ENCODE peak calls at places on chromosomes 3 and 15, in nine cellular contexts. O, R, X, B, Q, P, T, L and F are unnamed samples.

GRCh38 chr3:58189691-58190090 is 21.1 kb downstream of the DNASE1L3 start:
- DNase-seq in O (no peak), X (no peak), B (no peak), R (no peak), L (no peak), Q (no peak), T (no peak), P (no peak), F (no peak)

GRCh38 chr3:167467848-167468611 is 5.8 kb downstream of the SERPINI2 start:
- DNase-seq in O (no peak), T (no peak), Q (no peak), X (no peak), P (no peak), R (no peak), B (no peak), L (no peak), F (no peak)

GRCh38 chr15:62569460-62570404 is 404.6 kb upstream of the C2CD4B start:
- DNase-seq in Q (peak; percentile 96), L (peak; percentile 94), O (peak; percentile 25), B (peak; percentile 96), T (peak; percentile 82), P (peak; percentile 78), X (no peak), R (peak; percentile 64), F (no peak)

GRCh38 chr15:76057332-76058000 is 2.3 kb upstream of the TMEM266 start:
- DNase-seq in R (peak; percentile 58), Q (peak; percentile 33), P (peak; percentile 79), O (peak; percentile 59), L (peak; percentile 57), T (no peak), B (peak; percentile 22), X (peak; percentile 56), F (peak; percentile 74)

GRCh38 chr3:35946121-35946856 is 307.0 kb downstream of the ARPP21 start:
- DNase-seq in P (peak; percentile 53), R (peak; percentile 51), B (peak; percentile 28), Q (no peak), O (no peak), T (no peak), X (peak; percentile 13), L (peak; percentile 50), F (no peak)

GRCh38 chr3:123421353-123422174 is 27.3 kb downstream of the ADCY5 start:
- DNase-seq in O (peak; percentile 69), R (no peak), B (no peak), P (peak; percentile 17), T (peak; percentile 86), Q (peak; percentile 53), L (no peak), X (no peak), F (no peak)

GRCh38 chr15:37517106-37517505 is 416.8 kb upstream of the MEIS2 start:
- DNase-seq in Q (no peak), O (no peak), L (no peak), B (no peak), X (no peak), T (no peak), P (no peak), R (no peak), F (no peak)

GRCh38 chr3:31981206-31982181 is at the start of the genes OSBPL10 and ZNF860:
- DNase-seq in R (peak; percentile 83), T (peak; percentile 98), L (peak; percentile 94), Q (peak; percentile 92), X (peak; percentile 24), O (peak; percentile 74), P (peak; percentile 97), B (peak; percentile 92), F (peak; percentile 91)

GRCh38 chr3:1196997-1197396 is 104.2 kb downstream of the CNTN6 start:
- DNase-seq in Q (no peak), L (no peak), R (peak; percentile 20), O (no peak), P (no peak), B (no peak), T (no peak), X (no peak), F (no peak)

GRCh38 chr3:11165457-11165856 is 11.2 kb downstream of the HRH1 start:
- DNase-seq in R (no peak), P (no peak), T (no peak), O (no peak), L (no peak), Q (no peak), X (no peak), B (no peak), F (no peak)

GRCh38 chr15:94709319-94709718 is 478.0 kb downstream of the MCTP2 start:
- DNase-seq in R (no peak), X (no peak), T (no peak), B (no peak), O (no peak), L (no peak), P (no peak), Q (no peak), F (no peak)

GRCh38 chr15:86001200-86001599 is 78.5 kb upstream of the AGBL1 start:
- DNase-seq in R (no peak), X (no peak), B (no peak), O (no peak), Q (no peak), L (no peak), T (no peak), P (no peak), F (no peak)

GRCh38 chr3:179542375-179542774 is 20.4 kb upstream of the ACTL6A start:
- DNase-seq in X (no peak), L (no peak), Q (no peak), R (no peak), T (no peak), O (no peak), P (no peak), B (no peak), F (no peak)

GRCh38 chr3:179541094-179541493 is 21.6 kb upstream of the ACTL6A start:
- DNase-seq in B (no peak), P (no peak), Q (no peak), O (no peak), T (no peak), R (no peak), L (no peak), X (no peak), F (no peak)

GRCh38 chr3:179546814-179547241 is 15.9 kb upstream of the ACTL6A start:
- DNase-seq in P (no peak), O (no peak), L (no peak), T (no peak), Q (no peak), X (peak; percentile 69), R (no peak), B (no peak), F (peak; percentile 72)

GRCh38 chr3:179541596-179541995 is 21.1 kb upstream of the ACTL6A start:
- DNase-seq in B (no peak), P (no peak), X (no peak), L (no peak), O (no peak), R (no peak), T (no peak), Q (no peak), F (no peak)

DNA sequence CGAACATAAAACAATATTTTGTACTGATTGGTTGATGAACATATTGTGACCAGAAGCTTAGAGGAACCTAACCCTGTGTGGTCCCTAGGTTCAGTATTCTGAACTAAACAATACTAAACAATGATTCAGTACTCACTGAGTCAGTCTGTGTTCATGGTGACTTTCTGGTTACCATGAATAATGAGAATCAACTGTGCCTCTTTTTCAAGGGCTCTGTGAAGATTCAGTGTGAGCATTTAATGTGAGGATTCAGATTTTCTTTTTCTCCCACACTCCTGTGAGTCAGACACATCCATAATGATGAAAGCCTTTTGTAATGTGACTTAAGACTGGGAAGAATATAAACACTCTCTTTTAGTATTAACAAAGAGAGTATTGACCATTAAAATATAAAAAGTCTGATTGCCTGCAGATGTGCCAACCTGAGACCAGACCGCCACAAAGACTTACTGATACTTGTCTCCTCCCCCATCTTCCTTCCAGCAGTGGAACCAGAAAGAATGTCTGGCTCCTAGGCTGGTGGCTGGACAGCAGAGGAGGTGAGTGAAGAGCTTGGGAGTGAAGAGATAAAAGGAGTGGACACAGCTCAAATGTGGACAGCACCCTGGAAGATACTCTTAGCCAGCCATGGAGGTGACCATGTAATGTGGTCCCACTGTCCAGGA is 17.6 kb upstream of the ACTL6A start:
- DNase-seq in X (no peak), Q (no peak), T (no peak), R (peak; percentile 93), O (no peak), P (peak; percentile 49), L (peak; percentile 89), B (peak; percentile 97), F (peak; percentile 21)
- H3K9ac ChIP-seq in X (no peak overlapping the region), Q (no peak overlapping the region), T (no peak overlapping the region), R (peak overlapping the region; percentile 64), O (no peak overlapping the region), P (no peak overlapping the region), L (no peak overlapping the region), B (no peak overlapping the region), F (no peak overlapping the region)

GRCh38 chr3:18024715-18025114 is 282.3 kb upstream of the TBC1D5 start:
- DNase-seq in P (no peak), B (no peak), T (no peak), O (no peak), Q (no peak), L (no peak), X (no peak), R (no peak), F (no peak)

GRCh38 chr3:18016366-18016765 is 273.9 kb upstream of the TBC1D5 start:
- DNase-seq in P (no peak), Q (no peak), T (no peak), B (no peak), X (no peak), L (no peak), R (no peak), O (no peak), F (no peak)

GRCh38 chr3:18018491-18019177 is 276.2 kb upstream of the TBC1D5 start:
- DNase-seq in Q (no peak), X (no peak), O (no peak), T (no peak), L (no peak), B (no peak), R (no peak), P (peak; percentile 9), F (no peak)

GRCh38 chr3:18019178-18019530 is 276.7 kb upstream of the TBC1D5 start:
- DNase-seq in T (no peak), B (no peak), Q (no peak), X (no peak), P (no peak), L (no peak), O (no peak), R (no peak), F (no peak)
- H3K9ac ChIP-seq in T (no peak overlapping the region), B (no peak overlapping the region), Q (no peak overlapping the region), X (no peak overlapping the region), P (no peak overlapping the region), L (no peak overlapping the region), O (no peak overlapping the region), R (no peak overlapping the region), F (no peak overlapping the region)

GRCh38 chr15:41782486-41783271 is 8.4 kb downstream of the MAPKBP1 start:
- DNase-seq in P (no peak), O (no peak), B (no peak), L (no peak), X (no peak), T (no peak), R (no peak), Q (no peak), F (no peak)
- H3K9ac ChIP-seq in P (no peak overlapping the region), O (no peak overlapping the region), B (no peak overlapping the region), L (no peak overlapping the region), X (no peak overlapping the region), T (no peak overlapping the region), R (no peak overlapping the region), Q (no peak overlapping the region), F (no peak overlapping the region)

DNA sequence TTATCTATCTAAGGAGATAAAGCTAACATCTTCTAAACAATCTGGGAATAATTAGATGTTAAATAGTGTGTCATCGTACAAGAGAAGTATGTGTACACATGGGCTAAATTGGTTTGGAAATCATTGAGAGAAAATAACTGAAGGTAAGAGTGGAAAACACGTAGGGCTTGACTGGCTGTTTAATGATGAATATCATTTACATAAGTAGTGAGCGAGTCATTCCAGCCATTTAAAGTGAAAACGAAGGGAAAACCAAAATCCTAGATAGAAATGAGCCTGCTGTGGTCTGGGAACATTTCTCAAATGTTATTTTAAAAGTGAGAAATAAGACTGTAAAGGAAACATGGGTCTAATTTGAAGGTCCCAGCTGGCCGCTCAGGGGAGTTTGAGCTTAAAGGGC is 41.9 kb upstream of the KCNMB2 start:
- DNase-seq in X (no peak), Q (no peak), P (no peak), L (no peak), B (no peak), O (no peak), R (no peak), T (no peak), F (no peak)
- H3K9ac ChIP-seq in X (no peak overlapping the region), Q (no peak overlapping the region), P (no peak overlapping the region), L (no peak overlapping the region), B (no peak overlapping the region), O (no peak overlapping the region), R (no peak overlapping the region), T (no peak overlapping the region), F (no peak overlapping the region)